ENCODE peak calls at places on chromosomes 11 and 22, in five cellular contexts. One of them, this sample, is unnamed.

GRCh38 chr22:46537221-46537945 is at the start of gene CELSR1:
- DNase-seq in MV-4-11: no peak
- DNase-seq in cardiac muscle cell: peak
- DNase-seq in GM18507: no peak
- DNase-seq in glutamatergic neuron: no peak
- DNase-seq in this sample: no peak

GRCh38 chr11:35787626-35788025 is 125.1 kb downstream of the TRIM44 start:
- DNase-seq in glutamatergic neuron: no peak
- DNase-seq in MV-4-11: no peak
- DNase-seq in cardiac muscle cell: no peak
- DNase-seq in GM18507: no peak
- DNase-seq in this sample: no peak

GRCh38 chr11:112499153-112499907 is 238.7 kb upstream of the PLET1 start:
- DNase-seq in cardiac muscle cell: no peak
- DNase-seq in glutamatergic neuron: no peak
- DNase-seq in GM18507: no peak
- DNase-seq in MV-4-11: no peak
- DNase-seq in this sample: no peak

GRCh38 chr22:37533995-37534394 is 14.8 kb upstream of the CARD10 start:
- DNase-seq in glutamatergic neuron: no peak
- DNase-seq in cardiac muscle cell: no peak
- DNase-seq in GM18507: no peak
- DNase-seq in MV-4-11: peak
- DNase-seq in this sample: no peak

GRCh38 chr11:50182486-50182885 is 149.8 kb downstream of the OR4C45 start:
- DNase-seq in GM18507: no peak
- DNase-seq in MV-4-11: peak
- DNase-seq in cardiac muscle cell: no peak
- DNase-seq in glutamatergic neuron: no peak
- DNase-seq in this sample: no peak

GRCh38 chr11:74683279-74683871 is 47.9 kb downstream of the CHRDL2 start:
- DNase-seq in glutamatergic neuron: peak
- DNase-seq in MV-4-11: no peak
- DNase-seq in cardiac muscle cell: no peak
- DNase-seq in GM18507: no peak
- DNase-seq in this sample: no peak

GRCh38 chr11:86978247-86978646 is 23.1 kb upstream of the FZD4 start:
- DNase-seq in GM18507: no peak
- DNase-seq in cardiac muscle cell: no peak
- DNase-seq in MV-4-11: peak
- DNase-seq in glutamatergic neuron: no peak
- DNase-seq in this sample: no peak

GRCh38 chr11:134524876-134525845 is 113.1 kb upstream of the B3GAT1 start:
- DNase-seq in GM18507: no peak
- DNase-seq in cardiac muscle cell: no peak
- DNase-seq in glutamatergic neuron: peak
- DNase-seq in MV-4-11: no peak
- DNase-seq in this sample: peak

GRCh38 chr22:47631571-47632102 is 869.2 kb downstream of the TBC1D22A start:
- DNase-seq in cardiac muscle cell: no peak
- DNase-seq in glutamatergic neuron: no peak
- DNase-seq in GM18507: no peak
- DNase-seq in MV-4-11: no peak
- DNase-seq in this sample: no peak

GRCh38 chr22:44335066-44335839 is 22.5 kb upstream of the SHISAL1 start:
- DNase-seq in cardiac muscle cell: no peak
- DNase-seq in glutamatergic neuron: no peak
- DNase-seq in GM18507: no peak
- DNase-seq in MV-4-11: no peak
- DNase-seq in this sample: no peak

GRCh38 chr11:77126861-77127673 is 979 bp upstream of the MYO7A start:
- DNase-seq in GM18507: peak
- DNase-seq in glutamatergic neuron: peak
- DNase-seq in cardiac muscle cell: peak
- DNase-seq in MV-4-11: peak
- DNase-seq in this sample: peak

GRCh38 chr11:117824571-117825537 is at the start of gene FXYD2:
- DNase-seq in MV-4-11: peak
- DNase-seq in cardiac muscle cell: no peak
- DNase-seq in GM18507: no peak
- DNase-seq in glutamatergic neuron: peak
- DNase-seq in this sample: peak

GRCh38 chr11:111983187-111983986 is 41.8 kb upstream of the DLAT start:
- DNase-seq in GM18507: no peak
- DNase-seq in glutamatergic neuron: peak
- DNase-seq in cardiac muscle cell: peak
- DNase-seq in MV-4-11: no peak
- DNase-seq in this sample: peak

GRCh38 chr11:132050081-132050480 is 679.7 kb downstream of the NTM start:
- DNase-seq in glutamatergic neuron: no peak
- DNase-seq in GM18507: no peak
- DNase-seq in cardiac muscle cell: no peak
- DNase-seq in MV-4-11: peak
- DNase-seq in this sample: no peak

GRCh38 chr11:113681711-113682410 is 24.2 kb downstream of the TMPRSS5 start:
- DNase-seq in cardiac muscle cell: no peak
- DNase-seq in glutamatergic neuron: no peak
- DNase-seq in GM18507: no peak
- DNase-seq in MV-4-11: no peak
- DNase-seq in this sample: no peak

GRCh38 chr11:7256943-7257342 is 5.2 kb downstream of the SYT9 start:
- DNase-seq in MV-4-11: no peak
- DNase-seq in cardiac muscle cell: no peak
- DNase-seq in GM18507: no peak
- DNase-seq in glutamatergic neuron: no peak
- DNase-seq in this sample: no peak

GRCh38 chr11:126816655-126817054 is 183.9 kb downstream of the KIRREL3 start:
- DNase-seq in MV-4-11: peak
- DNase-seq in cardiac muscle cell: peak
- DNase-seq in glutamatergic neuron: no peak
- DNase-seq in GM18507: no peak
- DNase-seq in this sample: no peak

GRCh38 chr11:13939952-13940610 is 22.4 kb upstream of the SPON1 start:
- DNase-seq in cardiac muscle cell: no peak
- DNase-seq in GM18507: no peak
- DNase-seq in glutamatergic neuron: no peak
- DNase-seq in MV-4-11: no peak
- DNase-seq in this sample: no peak

GRCh38 chr11:87719311-87720073 is 455.8 kb downstream of the RAB38 start:
- DNase-seq in glutamatergic neuron: no peak
- DNase-seq in cardiac muscle cell: no peak
- DNase-seq in GM18507: no peak
- DNase-seq in MV-4-11: no peak
- DNase-seq in this sample: no peak

GRCh38 chr11:29300441-29300840 is 716.4 kb downstream of the KCNA4 start:
- DNase-seq in glutamatergic neuron: no peak
- DNase-seq in GM18507: no peak
- DNase-seq in MV-4-11: no peak
- DNase-seq in cardiac muscle cell: no peak
- DNase-seq in this sample: no peak

GRCh38 chr11:35740061-35740824 is 77.7 kb downstream of the TRIM44 start:
- DNase-seq in GM18507: no peak
- DNase-seq in MV-4-11: no peak
- DNase-seq in cardiac muscle cell: no peak
- DNase-seq in glutamatergic neuron: no peak
- DNase-seq in this sample: no peak

GRCh38 chr11:19253149-19253540 is 12.4 kb upstream of the E2F8 start:
- DNase-seq in glutamatergic neuron: no peak
- DNase-seq in cardiac muscle cell: no peak
- DNase-seq in MV-4-11: no peak
- DNase-seq in GM18507: no peak
- DNase-seq in this sample: no peak

GRCh38 chr11:63837719-63838118 is 1.2 kb upstream of the MARK2 start:
- DNase-seq in MV-4-11: peak
- DNase-seq in cardiac muscle cell: no peak
- DNase-seq in GM18507: no peak
- DNase-seq in glutamatergic neuron: no peak
- DNase-seq in this sample: no peak

GRCh38 chr11:83508804-83509203 is 222.6 kb upstream of the CCDC90B start:
- DNase-seq in MV-4-11: peak
- DNase-seq in glutamatergic neuron: no peak
- DNase-seq in cardiac muscle cell: no peak
- DNase-seq in GM18507: no peak
- DNase-seq in this sample: peak

GRCh38 chr22:47168900-47169800 is 406.7 kb downstream of the TBC1D22A start:
- DNase-seq in MV-4-11: no peak
- DNase-seq in GM18507: no peak
- DNase-seq in glutamatergic neuron: peak
- DNase-seq in cardiac muscle cell: no peak
- DNase-seq in this sample: peak

GRCh38 chr11:119460582-119460981 is 37.6 kb upstream of the THY1 start:
- DNase-seq in GM18507: no peak
- DNase-seq in glutamatergic neuron: no peak
- DNase-seq in cardiac muscle cell: no peak
- DNase-seq in MV-4-11: no peak
- DNase-seq in this sample: no peak

GRCh38 chr11:72586591-72587090 is 87.6 kb downstream of the PDE2A start:
- DNase-seq in GM18507: no peak
- DNase-seq in MV-4-11: no peak
- DNase-seq in glutamatergic neuron: peak
- DNase-seq in cardiac muscle cell: no peak
- DNase-seq in this sample: peak

GRCh38 chr11:17745032-17745772 is 10.6 kb downstream of the KCNC1 start:
- DNase-seq in cardiac muscle cell: no peak
- DNase-seq in glutamatergic neuron: peak
- DNase-seq in MV-4-11: no peak
- DNase-seq in GM18507: no peak
- DNase-seq in this sample: no peak

This sample was measured in right lobe of liver.